ENCODE peak calls at places on chromosome 19, in eight cellular contexts. X, Z, E, M, P, K, G and D are unnamed samples.
A peak's percentile ranks its signal among the peaks of the same experiment; 100 is the strongest.

GRCh38 chr19:29837448-29837961 is 25.7 kb downstream of the CCNE1 start:
- DNase-seq in G (no peak), Z (no peak), E (no peak), P (no peak), X (no peak), K (no peak), M (no peak), D (peak; percentile 68)

GRCh38 chr19:12806242-12807131 is at the start of gene RNASEH2A:
- DNase-seq in G (peak; percentile 89), X (peak; percentile 81), E (peak; percentile 92), M (peak; percentile 82), K (peak; percentile 91), P (peak; percentile 81), Z (no peak), D (peak; percentile 98)

GRCh38 chr19:4504297-4504701 is 14.0 kb downstream of the PLIN4 start:
- DNase-seq in G (no peak), P (no peak), K (no peak), Z (no peak), X (peak; percentile 6), E (peak; percentile 47), M (no peak), D (no peak)

GRCh38 chr19:44640518-44640917 is 3.2 kb upstream of the PVR start:
- DNase-seq in P (no peak), E (no peak), M (no peak), K (no peak), X (no peak), G (no peak), Z (peak; percentile 67), D (no peak)

GRCh38 chr19:51799311-51799997 is 4.5 kb downstream of the FPR3 start:
- DNase-seq in Z (peak; percentile 96), X (peak; percentile 51), M (no peak), E (peak; percentile 30), K (no peak), G (peak; percentile 87), P (no peak), D (no peak)

GRCh38 chr19:16355293-16356043 is 30.8 kb downstream of the KLF2 start:
- DNase-seq in M (no peak), P (no peak), Z (no peak), E (no peak), G (no peak), K (no peak), X (no peak), D (no peak)

GRCh38 chr19:18204394-18205179 is 745 bp upstream of the RAB3A start:
- DNase-seq in G (peak; percentile 77), E (peak; percentile 54), Z (no peak), K (peak; percentile 77), M (no peak), X (peak; percentile 79), P (no peak), D (no peak)

GRCh38 chr19:12581100-12581499 is 29.5 kb downstream of the ZNF490 start:
- DNase-seq in X (no peak), P (no peak), E (no peak), Z (no peak), K (no peak), M (no peak), G (no peak), D (no peak)

GRCh38 chr19:41595258-41595889 is 19.4 kb downstream of the CEACAM21 start:
- DNase-seq in E (peak; percentile 35), M (peak; percentile 40), X (no peak), P (peak; percentile 56), Z (peak; percentile 64), K (peak; percentile 65), G (peak; percentile 56), D (peak; percentile 41)

GRCh38 chr19:43820098-43820860 is 6.8 kb upstream of the ZNF283 start:
- DNase-seq in X (peak; percentile 43), E (peak; percentile 66), K (peak; percentile 21), P (no peak), G (no peak), M (peak; percentile 10), Z (no peak), D (no peak)

GRCh38 chr19:16608290-16608704 is 19.7 kb downstream of the MED26 start:
- DNase-seq in P (no peak), E (no peak), Z (no peak), X (no peak), M (no peak), K (no peak), G (peak; percentile 73), D (no peak)

GRCh38 chr19:347946-348861 is 3.6 kb upstream of the MIER2 start:
- DNase-seq in P (no peak), K (peak; percentile 61), G (no peak), E (no peak), M (no peak), X (no peak), Z (no peak), D (no peak)

GRCh38 chr19:13366529-13367143 is 139.6 kb downstream of the CACNA1A start:
- DNase-seq in X (no peak), G (no peak), M (no peak), K (peak; percentile 16), Z (no peak), E (no peak), P (no peak), D (no peak)

GRCh38 chr19:37594982-37595382 is 306 bp downstream of the ZNF540 start:
- DNase-seq in M (peak; percentile 39), X (peak; percentile 87), G (peak; percentile 65), P (no peak), K (peak; percentile 50), E (peak; percentile 59), Z (no peak), D (no peak)

GRCh38 chr19:34246340-34246739 is 8.0 kb upstream of the GARRE1 start:
- DNase-seq in Z (no peak), E (no peak), P (no peak), X (no peak), M (no peak), G (no peak), K (no peak), D (no peak)

GRCh38 chr19:11381535-11382369 is 2.4 kb downstream of the EPOR start:
- DNase-seq in E (no peak), K (peak; percentile 89), Z (peak; percentile 62), X (peak; percentile 44), P (peak; percentile 56), G (peak; percentile 67), M (peak; percentile 82), D (peak; percentile 85)

GRCh38 chr19:36972594-36972993 is 56.5 kb downstream of the ZNF568 start:
- DNase-seq in K (peak; percentile 47), G (no peak), E (no peak), X (peak; percentile 34), Z (no peak), M (no peak), P (no peak), D (no peak)

GRCh38 chr19:4660181-4660791 is 9.9 kb downstream of the MYDGF start:
- DNase-seq in M (no peak), K (peak; percentile 72), P (no peak), Z (no peak), G (no peak), E (no peak), X (no peak), D (no peak)

GRCh38 chr19:12867120-12868099 is 13.8 kb downstream of the DNASE2 start:
- DNase-seq in G (peak; percentile 70), M (peak; percentile 72), X (no peak), K (peak; percentile 91), P (peak; percentile 51), Z (no peak), E (no peak), D (peak; percentile 96)

GRCh38 chr19:4014541-4015491 is 7.3 kb downstream of the PIAS4 start:
- DNase-seq in G (no peak), K (peak; percentile 77), Z (no peak), P (no peak), E (no peak), M (peak; percentile 23), X (peak; percentile 27), D (no peak)

GRCh38 chr19:19120308-19121156 is 17.7 kb downstream of the TMEM161A start:
- DNase-seq in K (peak; percentile 100), G (peak; percentile 79), P (no peak), X (no peak), E (peak; percentile 24), M (peak; percentile 36), Z (no peak), D (no peak)

GRCh38 chr19:42370667-42371066 is 19.4 kb downstream of the CNFN start:
- DNase-seq in P (no peak), K (no peak), E (no peak), X (no peak), Z (no peak), M (no peak), G (no peak), D (no peak)

GRCh38 chr19:46967578-46968018 is 52.0 kb upstream of the NPAS1 start:
- DNase-seq in P (no peak), E (no peak), X (no peak), M (no peak), Z (no peak), K (no peak), G (no peak), D (no peak)

GRCh38 chr19:41023193-41023592 is 32.1 kb downstream of the CYP2B6 start:
- DNase-seq in P (no peak), M (no peak), Z (no peak), E (no peak), G (no peak), K (no peak), X (no peak), D (no peak)

GRCh38 chr19:21202865-21203494 is 61.1 kb downstream of the ZNF431 start:
- DNase-seq in G (no peak), P (no peak), E (peak; percentile 51), K (peak; percentile 34), X (no peak), M (no peak), Z (peak; percentile 50), D (no peak)

GRCh38 chr19:41907994-41908615 is 20.1 kb downstream of the ERFL start:
- DNase-seq in K (no peak), M (no peak), G (no peak), P (no peak), X (no peak), Z (no peak), E (no peak), D (no peak)

GRCh38 chr19:50497030-50497420 is 14.0 kb downstream of the JOSD2 start:
- DNase-seq in P (no peak), Z (no peak), M (no peak), E (no peak), X (no peak), K (no peak), G (no peak), D (no peak)

GRCh38 chr19:31633014-31633413 is 283.8 kb upstream of the TSHZ3 start:
- DNase-seq in K (no peak), Z (no peak), E (no peak), G (no peak), M (no peak), X (no peak), P (no peak), D (no peak)

GRCh38 chr19:32767951-32768679 is 48.5 kb downstream of the TDRD12 start:
- DNase-seq in X (no peak), K (no peak), E (no peak), Z (no peak), G (no peak), P (no peak), M (no peak), D (no peak)

GRCh38 chr19:1130801-1131717 is 27.3 kb downstream of the GPX4 start:
- DNase-seq in Z (no peak), P (peak; percentile 43), X (peak; percentile 39), G (no peak), M (no peak), K (no peak), E (no peak), D (no peak)

GRCh38 chr19:44113784-44114390 is 688 bp downstream of the ZNF225 start:
- DNase-seq in X (peak; percentile 34), P (no peak), E (peak; percentile 2), K (no peak), M (no peak), G (no peak), Z (no peak), D (no peak)

GRCh38 chr19:17327654-17328516 is 6.8 kb downstream of the ANO8 start:
- DNase-seq in X (no peak), M (no peak), G (peak; percentile 75), P (peak; percentile 56), Z (no peak), E (no peak), K (peak; percentile 93), D (peak; percentile 77)

GRCh38 chr19:43465468-43466120 is at the start of gene LYPD3:
- DNase-seq in K (peak; percentile 67), X (no peak), G (peak; percentile 86), P (no peak), Z (no peak), E (no peak), M (no peak), D (no peak)

GRCh38 chr19:13838071-13838942 is 38.6 kb upstream of the NANOS3 start:
- DNase-seq in E (no peak), X (no peak), K (no peak), Z (no peak), M (no peak), G (no peak), P (no peak), D (no peak)